ENCODE peak calls at places on chromosome X, in four cellular contexts. Q is H1, G is mesenchymal stem cell, J is mesendoderm. Y is an unnamed sample.

GRCh38 chrX:55451125-55451524 is 802 bp upstream of the MAGEH1 start:
- DNase-seq in Q (no peak), G (no peak), J (no peak), Y (no peak)

GRCh38 chrX:276588-277171 is 4.5 kb upstream of the PLCXD1 start:
- DNase-seq in Q (no peak), G (peak; percentile 80), J (no peak), Y (no peak)

GRCh38 chrX:31547416-31547815 is 475.6 kb upstream of the FTHL17 start:
- DNase-seq in Q (no peak), G (no peak), J (no peak), Y (no peak)

GRCh38 chrX:153623310-153624029 is 23.5 kb upstream of the DUSP9 start:
- DNase-seq in Q (no peak), G (no peak), J (no peak), Y (no peak)

GRCh38 chrX:137896123-137896522 is 330.2 kb downstream of the ZIC3 start:
- DNase-seq in Q (peak; percentile 2), G (no peak), J (peak; percentile 36), Y (no peak)

GRCh38 chrX:150365051-150365952 is 2.2 kb downstream of the MAMLD1 start:
- DNase-seq in Q (no peak), G (peak; percentile 71), J (peak; percentile 51), Y (peak; percentile 71)

GRCh38 chrX:148133099-148133725 is 152.1 kb downstream of the FMR1NB start:
- DNase-seq in Q (no peak), G (no peak), J (peak; percentile 3), Y (no peak)

GRCh38 chrX:18491601-18492000 is 66.2 kb downstream of the CDKL5 start:
- DNase-seq in Q (no peak), G (no peak), J (no peak), Y (no peak)

GRCh38 chrX:53317365-53318069 is 36.1 kb upstream of the IQSEC2 start:
- DNase-seq in Q (peak; percentile 15), G (peak; percentile 46), J (peak; percentile 67), Y (peak; percentile 68)

GRCh38 chrX:118644378-118644777 is 83.0 kb upstream of the IL13RA1 start:
- DNase-seq in Q (no peak), G (peak; percentile 48), J (peak; percentile 47), Y (no peak)

GRCh38 chrX:107542500-107542899 is 85.8 kb upstream of the PRPS1 start:
- DNase-seq in Q (no peak), G (peak; percentile 30), J (peak; percentile 72), Y (peak; percentile 65)

GRCh38 chrX:70508296-70508911 is 63.8 kb downstream of the DLG3 start:
- DNase-seq in Q (no peak), G (peak; percentile 1), J (peak; percentile 76), Y (peak; percentile 33)

GRCh38 chrX:38260231-38260630 is 39.6 kb upstream of the SRPX start:
- DNase-seq in Q (no peak), G (peak; percentile 42), J (peak; percentile 65), Y (peak; percentile 35)

GRCh38 chrX:109751698-109752097 is 18.6 kb upstream of the ACSL4 start:
- DNase-seq in Q (no peak), G (no peak), J (no peak), Y (no peak)

GRCh38 chrX:54891573-54891972 is 29.1 kb upstream of the TRO start:
- DNase-seq in Q (no peak), G (peak; percentile 52), J (peak; percentile 59), Y (no peak)

GRCh38 chrX:78331708-78332107 is 4.3 kb upstream of the CYSLTR1 start:
- DNase-seq in Q (no peak), G (no peak), J (no peak), Y (no peak)

GRCh38 chrX:123274796-123275195 is 90.7 kb downstream of the GRIA3 start:
- DNase-seq in Q (no peak), G (no peak), J (no peak), Y (no peak)

GRCh38 chrX:63350979-63351616 is at the start of gene SPIN4:
- DNase-seq in Q (peak; percentile 70), G (peak; percentile 90), J (peak; percentile 93), Y (peak; percentile 90)

GRCh38 chrX:38917954-38918353 is 116.7 kb downstream of the MID1IP1 start:
- DNase-seq in Q (no peak), G (no peak), J (no peak), Y (no peak)

GRCh38 chrX:132023896-132024386 is 839 bp downstream of the STK26 start:
- DNase-seq in Q (peak; percentile 5), G (peak; percentile 37), J (peak; percentile 62), Y (peak; percentile 47)

GRCh38 chrX:129846686-129847085 is 3.0 kb upstream of the ZDHHC9 start:
- DNase-seq in Q (no peak), G (no peak), J (no peak), Y (no peak)

GRCh38 chrX:129842510-129843208 is 1.0 kb downstream of the ZDHHC9 start:
- DNase-seq in Q (no peak), G (peak; percentile 61), J (peak; percentile 33), Y (no peak)

GRCh38 chrX:129843209-129843458 is 552 bp downstream of the ZDHHC9 start:
- DNase-seq in Q (no peak), G (no peak), J (no peak), Y (peak; percentile 32)

GRCh38 chrX:129845616-129846190 is 2.0 kb upstream of the ZDHHC9 start:
- DNase-seq in Q (no peak), G (no peak), J (peak; percentile 40), Y (no peak)

DNA sequence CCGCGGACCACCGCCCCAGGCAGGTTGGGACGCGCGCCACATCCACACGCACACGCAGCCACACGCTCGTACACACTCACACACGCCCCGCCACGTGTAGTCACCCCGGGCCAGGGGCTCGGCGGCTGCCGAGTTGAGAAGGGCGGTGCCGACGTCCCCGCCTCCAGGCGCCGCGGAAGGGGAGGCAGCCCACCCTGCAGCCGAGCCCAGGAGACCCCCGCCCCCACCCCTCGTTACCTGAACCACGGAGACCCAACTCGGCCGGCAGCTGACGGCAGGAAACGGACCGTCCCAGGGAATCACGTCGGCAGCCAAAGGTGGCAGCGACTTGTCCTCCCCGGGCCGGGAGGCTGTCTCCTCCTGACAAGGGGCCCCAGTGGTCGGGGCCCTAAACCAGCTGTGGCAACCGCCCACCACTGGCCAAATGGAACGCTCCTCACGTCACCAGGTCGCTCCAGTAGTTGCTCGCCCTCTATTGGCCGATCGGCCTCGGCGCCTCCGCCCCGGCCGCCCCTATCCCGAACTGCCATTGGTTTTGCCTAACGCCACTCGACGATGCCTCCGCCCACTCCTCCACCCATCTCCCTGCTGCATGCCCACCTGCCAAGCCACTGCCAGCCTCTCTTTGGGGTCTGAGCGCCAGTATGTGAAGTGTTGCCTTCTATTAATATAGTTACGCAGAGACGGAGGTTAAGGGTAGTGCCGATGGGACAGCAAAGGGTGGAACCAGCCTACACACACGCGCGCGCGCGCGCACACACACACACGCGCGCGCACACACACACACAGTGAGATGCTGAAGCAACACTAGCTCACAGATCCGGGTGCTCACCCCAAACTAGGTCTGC is at the start of gene ZDHHC9:
- DNase-seq in Q (peak; percentile 70), G (peak; percentile 90), J (peak; percentile 94), Y (peak; percentile 92)
- H3K9ac ChIP-seq in Q (peak within 1 kb of the TSS; percentile 47), G (peak within 1 kb of the TSS; percentile 89), J (peak within 1 kb of the TSS; percentile 77), Y (peak within 1 kb of the TSS; percentile 61)

GRCh38 chrX:141468940-141469339 is 115.6 kb downstream of the SPANXA1 start:
- DNase-seq in Q (no peak), G (no peak), J (no peak), Y (no peak)

GRCh38 chrX:141467442-141467841 is 117.1 kb downstream of the SPANXA1 start:
- DNase-seq in Q (no peak), G (no peak), J (peak; percentile 13), Y (no peak)

GRCh38 chrX:141469469-141469868 is 115.1 kb downstream of the SPANXA1 start:
- DNase-seq in Q (no peak), G (no peak), J (no peak), Y (no peak)
- H2AK5ac ChIP-seq in Q (no peak overlapping the region), G (no peak overlapping the region), J (no peak overlapping the region), Y (no peak overlapping the region)

DNA sequence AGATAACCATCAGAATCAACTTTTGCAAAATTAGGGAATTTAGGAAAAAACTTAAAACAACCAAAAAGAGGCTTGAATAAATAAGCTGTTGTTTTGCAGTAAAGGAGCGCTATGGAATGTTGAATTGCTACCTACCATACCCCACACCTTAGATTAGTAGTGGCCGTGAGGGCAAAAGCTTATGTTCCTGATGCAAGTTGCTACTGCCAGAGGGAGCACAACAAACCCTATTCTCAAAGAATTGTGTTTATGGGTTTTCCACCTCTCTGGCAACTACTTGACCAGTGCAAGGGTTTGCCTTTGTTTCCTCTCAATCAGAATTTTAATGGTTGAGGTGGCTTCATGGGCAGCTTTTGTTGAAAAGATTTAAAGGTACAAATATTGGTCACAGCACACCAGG is 268.1 kb downstream of the LAS1L start:
- DNase-seq in Q (no peak), G (no peak), J (peak; percentile 1), Y (no peak)
- H3K9ac ChIP-seq in Q (no peak overlapping the region), G (no peak overlapping the region), J (no peak overlapping the region), Y (no peak overlapping the region)

DNA sequence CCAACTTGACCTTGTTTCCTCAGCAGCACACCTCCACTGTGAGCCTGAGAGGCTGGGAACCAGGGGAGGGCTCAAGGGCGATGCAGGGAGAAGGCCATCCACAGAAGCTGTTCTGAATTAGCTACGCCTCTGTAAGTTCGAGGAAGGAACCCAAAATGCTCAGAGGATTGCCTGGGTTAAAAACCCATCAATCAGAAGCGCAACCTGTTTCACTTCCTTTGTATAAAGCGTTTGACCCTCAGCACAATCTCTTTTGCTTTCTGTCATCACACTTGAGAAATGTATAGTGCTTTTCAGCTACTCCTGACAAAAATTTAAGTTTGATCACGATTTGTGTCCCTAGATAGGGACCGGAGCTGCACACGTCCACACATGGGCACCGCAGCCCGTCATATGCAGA is 48.0 kb upstream of the MAP3K15 start:
- DNase-seq in Q (no peak), G (no peak), J (no peak), Y (no peak)
- H2AK5ac ChIP-seq in Q (no peak overlapping the region), G (no peak overlapping the region), J (no peak overlapping the region), Y (no peak overlapping the region)

GRCh38 chrX:115602308-115602707 is 41.3 kb downstream of the PLS3 start:
- DNase-seq in Q (no peak), G (no peak), J (no peak), Y (no peak)

GRCh38 chrX:115606861-115607260 is 45.9 kb downstream of the PLS3 start:
- DNase-seq in Q (no peak), G (no peak), J (peak; percentile 39), Y (peak; percentile 35)

GRCh38 chrX:115598556-115598955 is 37.6 kb downstream of the PLS3 start:
- DNase-seq in Q (no peak), G (no peak), J (no peak), Y (no peak)

GRCh38 chrX:115602729-115603389 is 41.9 kb downstream of the PLS3 start:
- DNase-seq in Q (no peak), G (peak; percentile 35), J (no peak), Y (no peak)

DNA sequence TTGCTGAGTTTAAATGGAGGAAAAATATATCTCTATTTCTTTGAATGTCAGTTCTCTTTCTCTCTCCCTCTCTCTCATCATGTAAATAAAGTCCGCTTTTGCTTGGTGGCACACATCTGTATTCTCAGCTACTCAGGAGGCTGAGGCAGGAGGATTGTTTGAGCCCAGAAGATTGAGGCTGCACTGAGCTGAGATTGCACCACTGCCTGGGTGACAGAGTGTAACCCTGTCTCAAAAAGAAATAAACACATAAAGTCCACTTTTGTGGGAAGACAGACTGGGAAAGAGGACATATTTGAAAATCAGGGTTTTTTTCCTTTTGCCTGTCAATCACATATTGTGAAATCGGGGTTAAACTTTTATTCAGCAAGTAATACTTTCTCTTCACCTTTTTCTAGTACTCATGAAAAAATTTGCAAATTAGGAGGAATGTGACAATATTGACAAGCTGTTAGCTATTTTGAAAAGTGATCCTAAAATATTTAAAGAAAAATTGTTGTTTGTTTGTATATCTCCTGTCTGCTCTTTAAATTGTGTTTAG is 42.6 kb downstream of the PLS3 start:
- DNase-seq in Q (no peak), G (no peak), J (no peak), Y (no peak)
- H3K9ac ChIP-seq in Q (no peak overlapping the region), G (peak overlapping the region; percentile 29), J (no peak overlapping the region), Y (no peak overlapping the region)

GRCh38 chrX:85159644-85160043 is 83.9 kb downstream of the SATL1 start:
- DNase-seq in Q (no peak), G (no peak), J (no peak), Y (no peak)
- H2AK5ac ChIP-seq in Q (no peak overlapping the region), G (no peak overlapping the region), J (no peak overlapping the region), Y (no peak overlapping the region)

Y was measured in H9.